ENCODE peak calls at places on chromosomes 16 and 17, in six cellular contexts. One of them, this sample, is unnamed.

GRCh38 chr16:73206306-73206705 is 158.4 kb upstream of the ZFHX3 start:
- DNase-seq in neural progenitor cell: no peak
- DNase-seq in GM23248: no peak
- DNase-seq in HCT116: no peak
- DNase-seq in PC-3: no peak
- DNase-seq in SK-N-SH: no peak
- DNase-seq in this sample: no peak

GRCh38 chr17:27349540-27350021 is 55.7 kb downstream of the WSB1 start:
- DNase-seq in GM23248: no peak
- DNase-seq in neural progenitor cell: no peak
- DNase-seq in HCT116: peak
- DNase-seq in SK-N-SH: no peak
- DNase-seq in PC-3: no peak
- DNase-seq in this sample: no peak

GRCh38 chr16:396605-397004 is 394 bp upstream of the NME4 start:
- DNase-seq in neural progenitor cell: peak
- DNase-seq in SK-N-SH: peak
- DNase-seq in GM23248: peak
- DNase-seq in HCT116: no peak
- DNase-seq in PC-3: peak
- DNase-seq in this sample: peak

GRCh38 chr16:27333549-27333948 is 19.8 kb downstream of the IL4R start:
- DNase-seq in HCT116: no peak
- DNase-seq in neural progenitor cell: no peak
- DNase-seq in PC-3: no peak
- DNase-seq in SK-N-SH: no peak
- DNase-seq in GM23248: no peak
- DNase-seq in this sample: no peak

GRCh38 chr16:4372578-4373355 is 1.1 kb downstream of the VASN start:
- DNase-seq in PC-3: peak
- DNase-seq in neural progenitor cell: peak
- DNase-seq in GM23248: peak
- DNase-seq in HCT116: no peak
- DNase-seq in SK-N-SH: peak
- DNase-seq in this sample: no peak

GRCh38 chr17:48131216-48131824 is 23.8 kb downstream of the SNX11 start:
- DNase-seq in SK-N-SH: peak
- DNase-seq in neural progenitor cell: peak
- DNase-seq in GM23248: peak
- DNase-seq in PC-3: peak
- DNase-seq in HCT116: peak
- DNase-seq in this sample: peak

GRCh38 chr16:87101903-87102302 is 215.3 kb downstream of the C16orf95 start:
- DNase-seq in SK-N-SH: no peak
- DNase-seq in GM23248: peak
- DNase-seq in HCT116: no peak
- DNase-seq in neural progenitor cell: no peak
- DNase-seq in PC-3: peak
- DNase-seq in this sample: no peak

GRCh38 chr17:44084131-44084538 is 13.6 kb downstream of the G6PC3 start:
- DNase-seq in SK-N-SH: peak
- DNase-seq in HCT116: no peak
- DNase-seq in GM23248: peak
- DNase-seq in PC-3: peak
- DNase-seq in neural progenitor cell: peak
- DNase-seq in this sample: peak

GRCh38 chr16:87201052-87201451 is 116.1 kb downstream of the C16orf95 start:
- DNase-seq in GM23248: peak
- DNase-seq in PC-3: peak
- DNase-seq in HCT116: no peak
- DNase-seq in neural progenitor cell: no peak
- DNase-seq in SK-N-SH: no peak
- DNase-seq in this sample: no peak

GRCh38 chr16:88743693-88744519 is 37.6 kb downstream of the CTU2 start:
- DNase-seq in SK-N-SH: peak
- DNase-seq in neural progenitor cell: peak
- DNase-seq in HCT116: peak
- DNase-seq in GM23248: peak
- DNase-seq in PC-3: peak
- DNase-seq in this sample: no peak

GRCh38 chr16:57675752-57676623 is 7.9 kb downstream of the ADGRG3 start:
- DNase-seq in SK-N-SH: no peak
- DNase-seq in neural progenitor cell: peak
- DNase-seq in PC-3: no peak
- DNase-seq in GM23248: peak
- DNase-seq in HCT116: no peak
- DNase-seq in this sample: no peak

GRCh38 chr16:46789499-46790414 is 41.2 kb downstream of the C16orf87 start:
- DNase-seq in HCT116: no peak
- DNase-seq in neural progenitor cell: peak
- DNase-seq in GM23248: peak
- DNase-seq in SK-N-SH: peak
- DNase-seq in PC-3: peak
- DNase-seq in this sample: peak
- H3K9ac ChIP-seq in HCT116: no peak
- H3K9ac ChIP-seq in neural progenitor cell: no peak
- H3K9ac ChIP-seq in GM23248: peak
- H3K9ac ChIP-seq in SK-N-SH: peak
- H3K9ac ChIP-seq in PC-3: peak
- H3K9ac ChIP-seq in this sample: peak

GRCh38 chr17:75913537-75914210 is 9.0 kb upstream of the MRPL38 start:
- DNase-seq in neural progenitor cell: no peak
- DNase-seq in SK-N-SH: no peak
- DNase-seq in GM23248: no peak
- DNase-seq in PC-3: no peak
- DNase-seq in HCT116: no peak
- DNase-seq in this sample: no peak

GRCh38 chr17:75909051-75909811 is 4.5 kb upstream of the MRPL38 start:
- DNase-seq in neural progenitor cell: no peak
- DNase-seq in GM23248: no peak
- DNase-seq in PC-3: no peak
- DNase-seq in SK-N-SH: no peak
- DNase-seq in HCT116: no peak
- DNase-seq in this sample: peak

GRCh38 chr17:75909812-75910274 is 5.2 kb upstream of the MRPL38 start:
- DNase-seq in GM23248: peak
- DNase-seq in neural progenitor cell: no peak
- DNase-seq in HCT116: no peak
- DNase-seq in PC-3: no peak
- DNase-seq in SK-N-SH: peak
- DNase-seq in this sample: no peak

GRCh38 chr17:75908201-75908600 is 3.5 kb upstream of the MRPL38 start:
- DNase-seq in neural progenitor cell: no peak
- DNase-seq in HCT116: no peak
- DNase-seq in GM23248: peak
- DNase-seq in PC-3: no peak
- DNase-seq in SK-N-SH: no peak
- DNase-seq in this sample: no peak

GRCh38 chr17:75910699-75911098 is 6.0 kb upstream of the MRPL38 start:
- DNase-seq in PC-3: no peak
- DNase-seq in SK-N-SH: no peak
- DNase-seq in neural progenitor cell: peak
- DNase-seq in HCT116: no peak
- DNase-seq in GM23248: no peak
- DNase-seq in this sample: no peak
- H3K4me2 ChIP-seq in PC-3: no peak
- H3K4me2 ChIP-seq in SK-N-SH: no peak
- H3K4me2 ChIP-seq in neural progenitor cell: peak
- H3K4me2 ChIP-seq in HCT116: no peak
- H3K4me2 ChIP-seq in GM23248: no peak
- H3K4me2 ChIP-seq in this sample: peak

DNA sequence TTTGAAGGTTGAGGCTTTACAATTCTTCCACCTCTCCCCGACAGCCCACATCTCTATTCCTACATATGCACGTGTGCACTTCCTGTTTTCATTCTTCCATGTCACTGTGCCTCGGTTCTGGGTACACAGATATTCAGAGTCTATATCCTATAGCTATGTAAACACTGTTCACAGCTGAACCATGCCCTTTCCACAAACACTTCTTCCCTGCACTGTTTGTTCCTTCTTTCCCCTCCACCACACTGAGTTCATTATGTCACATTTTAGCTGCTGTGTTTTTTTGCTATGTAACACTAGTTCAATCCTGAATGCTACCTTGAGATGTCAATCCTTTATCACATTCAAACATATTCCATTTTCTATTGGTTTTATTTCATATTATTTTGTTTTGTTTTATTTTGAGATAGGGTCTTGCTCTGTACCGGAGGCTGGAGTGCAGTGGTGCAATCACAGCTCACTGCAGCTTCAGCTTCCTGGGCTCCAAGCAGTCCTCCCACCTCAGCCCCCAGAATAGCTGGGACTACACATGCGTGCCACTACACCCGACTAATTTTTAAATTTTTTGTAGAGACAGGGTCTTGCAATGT is 17.0 kb upstream of the MAPK3 start:
- DNase-seq in PC-3: no peak
- DNase-seq in neural progenitor cell: no peak
- DNase-seq in HCT116: no peak
- DNase-seq in SK-N-SH: no peak
- DNase-seq in GM23248: no peak
- DNase-seq in this sample: no peak
- TF ChIP-seq EZH2phosphoT487 in PC-3: no peak
- TF ChIP-seq EZH2phosphoT487 in neural progenitor cell: no peak
- TF ChIP-seq EZH2phosphoT487 in HCT116: no peak
- TF ChIP-seq EZH2phosphoT487 in SK-N-SH: no peak
- TF ChIP-seq EZH2phosphoT487 in GM23248: no peak
- TF ChIP-seq EZH2phosphoT487 in this sample: no peak

GRCh38 chr17:17144061-17144460 is 62.1 kb downstream of the PLD6 start:
- DNase-seq in neural progenitor cell: no peak
- DNase-seq in HCT116: no peak
- DNase-seq in GM23248: no peak
- DNase-seq in SK-N-SH: no peak
- DNase-seq in PC-3: no peak
- DNase-seq in this sample: no peak
- H3K9ac ChIP-seq in neural progenitor cell: no peak
- H3K9ac ChIP-seq in HCT116: no peak
- H3K9ac ChIP-seq in GM23248: no peak
- H3K9ac ChIP-seq in SK-N-SH: no peak
- H3K9ac ChIP-seq in PC-3: no peak
- H3K9ac ChIP-seq in this sample: no peak

DNA sequence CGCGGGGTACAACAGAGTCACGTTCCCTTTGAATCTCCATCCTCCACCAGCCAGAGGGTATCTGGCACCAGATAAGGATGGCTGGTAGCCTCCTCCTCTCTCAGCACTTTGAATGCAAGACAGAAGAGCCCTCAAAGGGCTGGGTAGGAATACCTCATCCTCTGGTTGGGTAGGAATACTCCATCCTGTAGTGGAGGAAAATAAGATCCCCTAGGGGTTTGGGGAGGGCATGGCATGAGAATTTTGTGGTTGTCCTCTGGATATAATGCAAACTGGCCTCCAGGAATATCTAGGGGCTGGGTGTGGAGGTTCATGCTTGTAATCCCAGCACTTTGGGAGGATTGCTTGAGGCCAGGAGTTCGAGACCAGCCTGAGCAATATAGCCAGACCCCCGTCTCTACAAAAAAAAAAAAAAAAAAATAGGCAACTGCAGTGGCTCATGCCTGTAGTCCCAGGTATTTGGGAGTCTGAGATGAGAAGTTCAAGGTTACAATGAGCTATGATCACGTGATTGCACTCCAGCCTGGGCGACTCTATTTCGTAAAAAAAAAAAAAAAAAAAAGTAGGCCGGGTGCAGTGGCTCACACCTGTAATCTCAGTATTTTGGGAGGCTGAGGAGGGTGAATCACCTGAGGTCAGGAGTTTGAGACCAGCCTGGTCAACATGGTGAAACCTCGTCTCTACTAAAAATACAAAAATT is 2.7 kb downstream of the IGFBP4 start:
- DNase-seq in SK-N-SH: no peak
- DNase-seq in neural progenitor cell: no peak
- DNase-seq in GM23248: peak
- DNase-seq in HCT116: no peak
- DNase-seq in PC-3: no peak
- DNase-seq in this sample: no peak
- H3K4me2 ChIP-seq in SK-N-SH: peak
- H3K4me2 ChIP-seq in neural progenitor cell: peak
- H3K4me2 ChIP-seq in GM23248: peak
- H3K4me2 ChIP-seq in HCT116: no peak
- H3K4me2 ChIP-seq in PC-3: peak
- H3K4me2 ChIP-seq in this sample: peak

GRCh38 chr17:40926341-40926740 is 11.1 kb downstream of the KRT23 start:
- DNase-seq in PC-3: no peak
- DNase-seq in GM23248: no peak
- DNase-seq in SK-N-SH: no peak
- DNase-seq in HCT116: no peak
- DNase-seq in neural progenitor cell: no peak
- DNase-seq in this sample: no peak

GRCh38 chr17:40921026-40921425 is 16.4 kb downstream of the KRT23 start:
- DNase-seq in HCT116: no peak
- DNase-seq in SK-N-SH: no peak
- DNase-seq in PC-3: peak
- DNase-seq in neural progenitor cell: no peak
- DNase-seq in GM23248: peak
- DNase-seq in this sample: no peak

GRCh38 chr17:40916366-40916765 is 21.1 kb downstream of the KRT23 start:
- DNase-seq in GM23248: no peak
- DNase-seq in neural progenitor cell: no peak
- DNase-seq in PC-3: no peak
- DNase-seq in HCT116: no peak
- DNase-seq in SK-N-SH: no peak
- DNase-seq in this sample: no peak

GRCh38 chr17:40922239-40922638 is 15.2 kb downstream of the KRT23 start:
- DNase-seq in HCT116: no peak
- DNase-seq in SK-N-SH: no peak
- DNase-seq in neural progenitor cell: no peak
- DNase-seq in GM23248: peak
- DNase-seq in PC-3: peak
- DNase-seq in this sample: no peak
- TF ChIP-seq EZH2phosphoT487 in HCT116: no peak
- TF ChIP-seq EZH2phosphoT487 in SK-N-SH: no peak
- TF ChIP-seq EZH2phosphoT487 in neural progenitor cell: no peak
- TF ChIP-seq EZH2phosphoT487 in GM23248: no peak
- TF ChIP-seq EZH2phosphoT487 in PC-3: no peak
- TF ChIP-seq EZH2phosphoT487 in this sample: no peak

GRCh38 chr17:57257213-57257873 is 1.0 kb downstream of the MSI2 start:
- DNase-seq in GM23248: peak
- DNase-seq in PC-3: no peak
- DNase-seq in HCT116: no peak
- DNase-seq in neural progenitor cell: peak
- DNase-seq in SK-N-SH: peak
- DNase-seq in this sample: peak

GRCh38 chr17:57255776-57256681 is at the start of gene MSI2:
- DNase-seq in HCT116: peak
- DNase-seq in GM23248: peak
- DNase-seq in neural progenitor cell: peak
- DNase-seq in SK-N-SH: peak
- DNase-seq in PC-3: peak
- DNase-seq in this sample: peak

GRCh38 chr17:57256708-57257112 is 387 bp downstream of the MSI2 start:
- DNase-seq in PC-3: peak
- DNase-seq in GM23248: peak
- DNase-seq in HCT116: no peak
- DNase-seq in neural progenitor cell: peak
- DNase-seq in SK-N-SH: no peak
- DNase-seq in this sample: peak

GRCh38 chr17:57253307-57254065 is 2.8 kb upstream of the MSI2 start:
- DNase-seq in PC-3: no peak
- DNase-seq in SK-N-SH: no peak
- DNase-seq in neural progenitor cell: no peak
- DNase-seq in HCT116: no peak
- DNase-seq in GM23248: no peak
- DNase-seq in this sample: no peak

GRCh38 chr17:57255182-57255775 is 1.0 kb upstream of the MSI2 start:
- DNase-seq in neural progenitor cell: no peak
- DNase-seq in SK-N-SH: no peak
- DNase-seq in HCT116: no peak
- DNase-seq in PC-3: no peak
- DNase-seq in GM23248: peak
- DNase-seq in this sample: no peak
- H3K9ac ChIP-seq in neural progenitor cell: no peak
- H3K9ac ChIP-seq in SK-N-SH: peak
- H3K9ac ChIP-seq in HCT116: peak
- H3K9ac ChIP-seq in PC-3: peak
- H3K9ac ChIP-seq in GM23248: peak
- H3K9ac ChIP-seq in this sample: peak